ENCODE peak calls at places on chromosomes 11 and 22, in six cellular contexts. C is upper lobe of right lung, T is A549, K is endodermal cell, Y is cardiac muscle cell, B is esophagus squamous epithelium. D is an unnamed sample.

GRCh38 chr11:30586251-30587144 is at the start of gene MPPED2:
- DNase-seq in K (peak), T (peak), Y (no peak), C (peak), B (no peak), D (no peak)

GRCh38 chr22:36352775-36353507 is 34.8 kb downstream of the MYH9 start:
- DNase-seq in T (no peak), Y (peak), B (no peak), K (no peak), C (no peak), D (peak)

GRCh38 chr11:34633990-34634725 is 13.3 kb downstream of the EHF start:
- DNase-seq in T (no peak), C (no peak), B (no peak), K (peak), Y (peak), D (peak)

GRCh38 chr11:124882339-124883071 is 15.2 kb downstream of the ROBO4 start:
- DNase-seq in K (peak), Y (peak), B (no peak), T (no peak), C (no peak), D (no peak)

GRCh38 chr11:70128435-70128906 is 50.4 kb downstream of the ANO1 start:
- DNase-seq in B (no peak), C (no peak), T (peak), Y (no peak), K (peak), D (no peak)

GRCh38 chr22:29478326-29479276 is 1.4 kb upstream of the NEFH start:
- DNase-seq in C (no peak), K (peak), B (no peak), T (peak), Y (peak), D (no peak)

GRCh38 chr11:72683782-72684200 is 9.6 kb upstream of the PDE2A start:
- DNase-seq in T (peak), Y (peak), K (peak), C (peak), B (no peak), D (peak)

GRCh38 chr11:32334822-32335221 is 100.5 kb downstream of the WT1 start:
- DNase-seq in T (peak), Y (no peak), B (no peak), K (peak), C (no peak), D (peak)

GRCh38 chr11:114050258-114050927 is 9.1 kb upstream of the ZBTB16 start:
- DNase-seq in C (no peak), T (no peak), Y (no peak), B (no peak), K (no peak), D (no peak)

GRCh38 chr11:86515297-86516094 is 140.8 kb downstream of the CCDC81 start:
- DNase-seq in B (no peak), Y (peak), K (peak), T (no peak), C (no peak), D (peak)

GRCh38 chr11:79100093-79100704 is 340.6 kb downstream of the TENM4 start:
- DNase-seq in Y (peak), B (no peak), T (peak), C (no peak), K (peak), D (peak)

GRCh38 chr11:68543594-68543993 is 83.0 kb downstream of the PPP6R3 start:
- DNase-seq in Y (no peak), T (no peak), C (no peak), B (no peak), K (no peak), D (no peak)
- TF ChIP-seq CTCF in Y (no peak), T (no peak), C (no peak), B (no peak), K (no peak), D (no peak)

DNA sequence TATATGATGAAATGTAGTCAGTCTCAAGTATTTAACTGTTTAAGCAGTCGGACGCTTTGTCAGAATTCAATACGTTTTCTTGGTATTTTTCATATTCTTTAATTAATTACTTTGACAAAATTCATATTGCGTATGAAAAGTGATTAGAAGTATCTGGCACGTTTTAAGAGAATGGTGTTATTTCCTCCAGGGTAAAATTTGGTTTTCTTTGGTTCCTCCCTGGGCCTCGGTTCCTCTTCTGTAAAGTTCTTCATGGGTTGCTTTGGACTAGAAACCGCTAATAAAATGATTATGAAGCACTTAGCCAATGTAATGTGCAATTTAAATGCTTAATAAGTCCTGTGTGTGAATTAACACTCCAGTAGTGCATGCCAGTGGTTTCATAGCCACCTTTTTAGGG is 1.5 kb downstream of the CBL start:
- DNase-seq in B (no peak), K (no peak), Y (no peak), T (no peak), C (no peak), D (no peak)
- H3K4me3 ChIP-seq in B (no peak), K (peak), Y (peak), T (peak), C (peak), D (peak)

GRCh38 chr11:75495749-75496641 is 29.7 kb downstream of the GDPD5 start:
- DNase-seq in B (no peak), Y (no peak), K (peak), T (no peak), C (no peak), D (no peak)
- TF ChIP-seq CTCF in B (no peak), Y (no peak), K (peak), T (peak), C (peak), D (no peak)

GRCh38 chr22:42645938-42646568 is 3.1 kb downstream of the CYB5R3 start:
- DNase-seq in C (no peak), B (no peak), Y (no peak), K (peak), T (no peak), D (no peak)
- H3K4me3 ChIP-seq in C (peak), B (no peak), Y (no peak), K (no peak), T (no peak), D (no peak)

DNA sequence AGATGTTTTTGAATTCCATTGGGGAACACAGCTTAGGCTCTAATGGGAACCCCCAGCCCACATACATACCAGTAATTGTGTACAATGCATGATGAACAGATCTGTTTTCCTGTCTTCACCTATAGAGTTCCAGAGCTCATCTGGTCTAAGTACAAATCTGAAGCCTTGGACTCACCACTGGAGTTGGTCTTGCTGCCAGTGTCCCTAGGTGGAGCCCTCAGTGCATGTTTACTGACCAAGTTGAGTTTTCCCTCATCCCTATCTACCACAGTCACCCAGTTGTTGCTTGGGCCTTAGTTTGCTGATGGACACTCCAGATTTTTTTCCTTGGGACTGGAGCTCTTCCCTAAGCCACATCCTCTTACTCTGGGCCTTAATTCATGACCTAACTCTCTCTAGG is 159.2 kb upstream of the DDI1 start:
- DNase-seq in K (no peak), B (no peak), Y (peak), C (no peak), T (no peak), D (peak)
- TF ChIP-seq CTCF in K (peak), B (no peak), Y (no peak), C (no peak), T (no peak), D (peak)

DNA sequence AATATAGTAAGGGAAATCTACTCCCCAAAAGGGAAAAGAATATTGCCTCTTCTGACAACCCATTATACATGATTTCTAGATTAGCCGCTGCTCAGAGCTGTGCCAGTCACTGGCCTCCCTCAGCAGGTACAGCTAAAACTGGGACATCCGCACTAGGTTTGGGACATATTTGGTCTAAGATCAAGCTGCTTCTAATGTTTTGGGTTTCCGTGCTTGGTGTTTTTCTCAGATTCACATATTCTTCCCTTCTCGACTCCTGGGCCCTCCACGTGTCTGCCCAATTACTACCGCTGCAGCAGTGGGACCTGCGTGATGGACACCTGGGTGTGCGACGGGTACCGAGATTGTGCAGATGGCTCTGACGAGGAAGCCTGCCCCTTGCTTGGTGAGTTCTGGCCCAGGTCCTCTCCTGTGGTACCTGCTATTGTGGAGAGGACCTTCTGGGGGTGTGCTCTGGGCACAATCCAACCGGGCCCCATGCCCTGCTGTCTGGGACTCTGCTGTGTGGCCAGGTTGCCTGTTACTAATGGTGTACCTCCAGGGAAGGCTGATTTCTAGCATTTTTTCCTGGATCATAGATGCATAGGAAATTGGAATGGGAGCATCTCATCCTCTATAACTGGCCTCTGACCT is 138.1 kb upstream of the SORL1-AS1 start:
- DNase-seq in C (no peak), B (no peak), T (no peak), K (no peak), Y (no peak), D (no peak)
- H3K4me3 ChIP-seq in C (no peak), B (no peak), T (no peak), K (no peak), Y (no peak), D (no peak)

D was measured in fibroblast of mammary gland.